ENCODE peak calls at places on chromosomes 4 and X, in six cellular contexts. W is HL-60, S is hepatocyte, U is AG09309, X is IMR-90, L is Panc1. G is an unnamed sample.

GRCh38 chr4:122131562-122132157 is 20.5 kb upstream of the BLTP1 start:
- DNase-seq in S (no peak), L (no peak), U (no peak), X (no peak), W (no peak), G (no peak)

GRCh38 chrX:69387559-69388487 is 116.3 kb upstream of the NALF2 start:
- DNase-seq in W (no peak), L (no peak), X (peak; percentile 21), S (peak; percentile 66), U (no peak), G (peak; percentile 41)

GRCh38 chr4:5943561-5943960 is 50.7 kb upstream of the CRMP1 start:
- DNase-seq in L (no peak), W (no peak), X (no peak), U (no peak), S (no peak), G (no peak)

GRCh38 chr4:41880840-41881831 is 54.1 kb upstream of the TMEM33 start:
- DNase-seq in U (no peak), X (no peak), W (no peak), L (no peak), S (no peak), G (no peak)

GRCh38 chr4:108372678-108373077 is 203.9 kb upstream of the LEF1 start:
- DNase-seq in S (no peak), U (no peak), W (no peak), L (no peak), X (no peak), G (no peak)

GRCh38 chrX:38008658-38009057 is 2.3 kb downstream of the SYTL5 start:
- DNase-seq in X (no peak), L (no peak), U (no peak), S (no peak), W (no peak), G (no peak)

GRCh38 chr4:19803406-19803805 is 448.3 kb upstream of the SLIT2 start:
- DNase-seq in L (no peak), W (no peak), U (no peak), S (no peak), X (peak; percentile 6), G (no peak)

GRCh38 chrX:132958086-132958703 is at the start of gene HS6ST2:
- DNase-seq in W (no peak), S (peak; percentile 35), U (no peak), L (no peak), X (no peak), G (peak; percentile 10)

GRCh38 chrX:47283015-47283771 is 50.4 kb downstream of the USP11 start:
- DNase-seq in S (no peak), W (no peak), U (no peak), L (no peak), X (peak; percentile 65), G (peak; percentile 3)

GRCh38 chr4:146278986-146279385 is 64.6 kb downstream of the REELD1 start:
- DNase-seq in U (no peak), X (no peak), S (no peak), W (no peak), L (no peak), G (no peak)

GRCh38 chr4:19224820-19225219 is 1026.9 kb upstream of the SLIT2 start:
- DNase-seq in X (peak; percentile 42), S (peak; percentile 56), L (no peak), U (peak; percentile 23), W (no peak), G (no peak)

GRCh38 chr4:161926033-161926828 is 237.6 kb downstream of the FSTL5 start:
- DNase-seq in S (no peak), X (no peak), W (no peak), L (no peak), U (no peak), G (no peak)

GRCh38 chr4:10243856-10244255 is 127.3 kb upstream of the WDR1 start:
- DNase-seq in X (no peak), U (no peak), W (no peak), L (no peak), S (no peak), G (no peak)

GRCh38 chr4:32986236-32986635 is 2266.1 kb downstream of the PCDH7 start:
- DNase-seq in L (no peak), W (no peak), X (no peak), S (no peak), U (no peak), G (no peak)

GRCh38 chr4:86847576-86847975 is 1.6 kb downstream of the SLC10A6 start:
- DNase-seq in U (no peak), W (no peak), L (no peak), X (no peak), S (no peak), G (no peak)

GRCh38 chr4:86846921-86847320 is 2.3 kb downstream of the SLC10A6 start:
- DNase-seq in X (no peak), W (no peak), U (peak; percentile 86), L (no peak), S (no peak), G (no peak)

GRCh38 chr4:86845593-86845992 is 3.6 kb downstream of the SLC10A6 start:
- DNase-seq in X (no peak), L (no peak), S (no peak), W (no peak), U (no peak), G (no peak)

GRCh38 chr4:86848136-86848535 is 1.0 kb downstream of the SLC10A6 start:
- DNase-seq in L (no peak), S (no peak), W (no peak), X (no peak), U (no peak), G (no peak)

GRCh38 chr4:86848732-86849617 is at the start of gene SLC10A6:
- DNase-seq in U (no peak), W (no peak), L (no peak), S (no peak), X (no peak), G (no peak)
- H3K4me3 ChIP-seq in U (no peak within 1 kb of the TSS), W (no peak within 1 kb of the TSS), L (no peak within 1 kb of the TSS), S (no peak within 1 kb of the TSS), X (no peak within 1 kb of the TSS), G (no peak within 1 kb of the TSS)

GRCh38 chrX:130176354-130176776 is 4.6 kb downstream of the RAB33A start:
- DNase-seq in S (no peak), U (no peak), X (peak; percentile 25), W (peak; percentile 20), L (no peak), G (no peak)

GRCh38 chrX:130176942-130177341 is 5.2 kb downstream of the RAB33A start:
- DNase-seq in L (no peak), W (no peak), U (no peak), S (no peak), X (no peak), G (no peak)

GRCh38 chrX:130174051-130174704 is 2.4 kb downstream of the RAB33A start:
- DNase-seq in L (no peak), S (no peak), U (peak; percentile 56), X (peak; percentile 81), W (no peak), G (peak; percentile 14)

GRCh38 chrX:130173190-130173895 is 1.6 kb downstream of the RAB33A start:
- DNase-seq in U (peak; percentile 73), L (no peak), W (peak; percentile 36), S (no peak), X (peak; percentile 91), G (peak; percentile 4)

GRCh38 chrX:130174937-130175336 is 3.2 kb downstream of the RAB33A start:
- DNase-seq in U (no peak), X (no peak), W (no peak), S (no peak), L (no peak), G (no peak)
- H3K4me3 ChIP-seq in U (no peak overlapping the region), X (no peak overlapping the region), W (no peak overlapping the region), S (no peak overlapping the region), L (no peak overlapping the region), G (no peak overlapping the region)

GRCh38 chr4:95129036-95129435 is 371.3 kb downstream of the BMPR1B start:
- DNase-seq in L (no peak), U (no peak), S (no peak), W (no peak), X (no peak), G (no peak)
- H3K4me3 ChIP-seq in L (no peak overlapping the region), U (no peak overlapping the region), S (no peak overlapping the region), W (no peak overlapping the region), X (no peak overlapping the region), G (no peak overlapping the region)

GRCh38 chr4:157421365-157421764 is 200.8 kb downstream of the GRIA2 start:
- DNase-seq in X (no peak), L (no peak), S (no peak), W (no peak), U (no peak), G (no peak)
- H3K4me3 ChIP-seq in X (no peak overlapping the region), L (no peak overlapping the region), S (no peak overlapping the region), W (no peak overlapping the region), U (no peak overlapping the region), G (no peak overlapping the region)

GRCh38 chrX:154114652-154115051 is 17.1 kb upstream of the MECP2 start:
- DNase-seq in U (no peak), S (no peak), X (no peak), L (no peak), W (no peak), G (no peak)
- H3K4me3 ChIP-seq in U (no peak overlapping the region), S (no peak overlapping the region), X (no peak overlapping the region), L (no peak overlapping the region), W (no peak overlapping the region), G (no peak overlapping the region)

GRCh38 chr4:8443801-8444200 is 3.2 kb downstream of the TRMT44 start:
- DNase-seq in U (no peak), X (no peak), L (no peak), W (no peak), S (no peak), G (no peak)

GRCh38 chr4:8441499-8442091 is 1.0 kb downstream of the TRMT44 start:
- DNase-seq in S (no peak), U (no peak), X (no peak), W (no peak), L (no peak), G (no peak)

GRCh38 chr4:8440491-8441311 is at the start of the genes ACOX3 and TRMT44:
- DNase-seq in L (no peak), S (peak; percentile 95), W (peak; percentile 77), X (peak; percentile 88), U (peak; percentile 54), G (peak; percentile 82)

GRCh38 chr4:8439914-8440490 is 521 bp downstream of the ACOX3 start:
- DNase-seq in X (no peak), S (no peak), U (no peak), W (peak; percentile 61), L (no peak), G (no peak)

DNA sequence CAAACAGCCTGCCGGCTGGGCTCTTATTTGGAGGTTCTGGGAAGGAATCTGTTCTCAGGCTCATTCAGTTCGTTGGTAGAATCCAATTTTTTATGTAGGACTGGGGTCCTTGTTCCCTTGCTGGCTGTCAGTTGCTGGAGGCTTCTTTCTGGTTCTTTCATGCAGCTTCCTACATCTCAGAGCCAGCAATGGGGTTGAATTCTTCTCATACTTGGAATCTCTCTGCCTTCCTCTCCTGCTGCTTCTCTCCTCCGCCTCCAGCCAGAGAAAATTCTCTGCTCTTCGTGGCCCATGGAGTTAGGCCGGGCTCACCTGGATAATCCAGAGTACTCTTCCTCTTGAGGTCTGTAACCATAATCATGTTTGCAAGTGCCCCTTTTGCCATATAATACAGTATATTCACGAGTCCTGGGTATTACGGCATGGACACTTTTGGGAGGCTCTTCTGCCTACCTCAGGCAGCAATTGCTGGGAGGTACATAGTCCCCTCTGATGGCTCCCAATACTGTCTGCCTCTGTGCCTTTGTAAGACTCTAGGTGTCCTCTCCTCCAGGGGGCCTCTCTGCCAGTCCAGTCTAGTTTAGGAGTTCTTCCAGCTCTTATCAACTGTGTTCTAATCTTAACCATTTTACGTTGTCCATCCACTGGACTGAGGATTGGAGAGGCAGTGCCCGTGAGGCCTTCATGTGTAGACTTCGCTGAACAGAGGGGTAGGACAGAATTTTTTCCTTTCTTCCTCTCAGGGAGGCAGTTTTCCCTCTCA is 2.2 kb downstream of the TRMT44 start:
- DNase-seq in X (no peak), S (no peak), W (no peak), L (no peak), U (no peak), G (no peak)
- H3K4me3 ChIP-seq in X (no peak overlapping the region), S (no peak overlapping the region), W (no peak overlapping the region), L (peak overlapping the region; percentile 97), U (no peak overlapping the region), G (no peak overlapping the region)

G was measured in MG63.